ENCODE peak calls at places on chromosomes 2 and 18, in four cellular contexts. K, F, H and Q are unnamed samples. For H3K27me3 and H3K4me1, the result is how much of the 10 kb centered on the place peaks cover.

GRCh38 chr2:33134086-33134763 is 187.5 kb downstream of the LTBP1 start:
- DNase-seq in K (peak), F (no peak), H (peak), Q (no peak)

GRCh38 chr18:54181856-54182612 is 42.4 kb downstream of the MBD2 start:
- DNase-seq in K (no peak), F (no peak), H (peak), Q (no peak)

GRCh38 chr2:6865346-6866238 is at the start of gene CMPK2:
- DNase-seq in K (peak), F (peak), H (peak), Q (peak)

GRCh38 chr18:33720133-33720532 is 142.1 kb downstream of the ASXL3 start:
- DNase-seq in K (no peak), F (no peak), H (peak), Q (no peak)

GRCh38 chr2:9675369-9676351 is 44.9 kb upstream of the YWHAQ start:
- DNase-seq in K (no peak), F (no peak), H (peak), Q (no peak)

GRCh38 chr2:2025803-2026202 is 281.5 kb upstream of the PXDN start:
- DNase-seq in K (no peak), F (no peak), H (no peak), Q (no peak)

GRCh38 chr2:97748397-97748796 is 35.0 kb downstream of the ZAP70 start:
- DNase-seq in K (peak), F (peak), H (no peak), Q (peak)

GRCh38 chr18:32956591-32957310 is 183.9 kb upstream of the KLHL14 start:
- DNase-seq in K (no peak), F (no peak), H (peak), Q (no peak)

GRCh38 chr2:175251425-175252041 is 70.0 kb upstream of the ATP5MC3 start:
- DNase-seq in K (no peak), F (no peak), H (peak), Q (peak)

GRCh38 chr2:8121826-8122505 is 559.9 kb upstream of the ID2 start:
- DNase-seq in K (no peak), F (no peak), H (no peak), Q (no peak)

GRCh38 chr2:241734467-241735208 is at the start of gene D2HGDH:
- DNase-seq in K (peak), F (peak), H (peak), Q (peak)

GRCh38 chr18:76131738-76132137 is 363.3 kb downstream of the ZNF516 start:
- DNase-seq in K (no peak), F (no peak), H (peak), Q (no peak)

GRCh38 chr2:23399674-23400261 is 14.8 kb downstream of the KLHL29 start:
- DNase-seq in K (no peak), F (no peak), H (no peak), Q (no peak)

GRCh38 chr18:54134053-54134452 is 90.4 kb downstream of the MBD2 start:
- DNase-seq in K (no peak), F (no peak), H (no peak), Q (no peak)

GRCh38 chr2:132901661-132902060 is 231.7 kb upstream of the LYPD1 start:
- DNase-seq in K (no peak), F (no peak), H (no peak), Q (no peak)

GRCh38 chr18:12121175-12122095 is 27.8 kb downstream of the ANKRD62 start:
- DNase-seq in K (no peak), F (no peak), H (no peak), Q (no peak)

GRCh38 chr2:199303814-199304213 is 153.9 kb downstream of the SATB2 start:
- DNase-seq in K (no peak), F (no peak), H (peak), Q (no peak)

GRCh38 chr2:191264647-191265079 is 19.5 kb downstream of the MYO1B start:
- DNase-seq in K (no peak), F (no peak), H (peak), Q (no peak)

GRCh38 chr2:239729681-239730566 is 295.2 kb downstream of the NDUFA10 start:
- DNase-seq in K (no peak), F (no peak), H (no peak), Q (no peak)

GRCh38 chr2:203437516-203437915 is 97.6 kb downstream of the RAPH1 start:
- DNase-seq in K (no peak), F (no peak), H (no peak), Q (no peak)

GRCh38 chr2:23900927-23901322 is 26.0 kb downstream of the ATAD2B start:
- DNase-seq in K (peak), F (no peak), H (peak), Q (peak)

GRCh38 chr2:218870984-218871344 is 9.7 kb upstream of the WNT10A start:
- DNase-seq in K (peak), F (no peak), H (no peak), Q (no peak)
- H3K27me3 ChIP-seq in K (half or more), F (under half), H (half or more), Q (under half)

GRCh38 chr2:104641801-104642200 is 212.1 kb upstream of the POU3F3 start:
- DNase-seq in K (no peak), F (no peak), H (peak), Q (no peak)
- H3K4me3 ChIP-seq in K (no peak), F (no peak), H (no peak), Q (no peak)

GRCh38 chr2:43074592-43075053 is 151.8 kb downstream of the ZFP36L2 start:
- DNase-seq in K (no peak), F (no peak), H (no peak), Q (no peak)
- H3K4me1 ChIP-seq in K (under half), F (under half), H (half or more), Q (under half)

DNA sequence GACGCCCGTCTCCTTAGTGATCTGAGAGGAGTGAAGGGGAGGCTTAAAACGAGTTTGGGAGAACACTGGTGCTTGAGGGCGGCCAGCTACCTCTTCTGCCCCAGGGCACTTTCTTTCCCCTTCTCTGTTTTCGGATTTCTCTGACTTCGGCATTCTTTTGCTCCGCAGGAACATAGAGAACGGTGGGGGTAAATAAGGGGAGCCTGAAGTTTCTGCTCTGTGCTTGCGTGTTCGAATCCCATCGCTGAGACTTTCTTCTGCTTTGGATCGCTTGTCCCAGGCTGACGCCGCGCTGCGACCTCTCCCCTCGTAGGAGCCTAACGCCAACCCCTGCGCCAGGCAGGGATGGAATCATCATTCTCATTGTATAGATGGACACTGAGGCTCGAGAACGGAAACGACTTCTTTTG is 3.0 kb upstream of the DLX2 start:
- DNase-seq in K (no peak), F (no peak), H (no peak), Q (no peak)
- H3K27me3 ChIP-seq in K (half or more), F (half or more), H (under half), Q (half or more)

GRCh38 chr2:218995972-218996644 is 2.9 kb upstream of the CRYBA2 start:
- DNase-seq in K (peak), F (peak), H (peak), Q (peak)
- H3K4me3 ChIP-seq in K (no peak), F (no peak), H (no peak), Q (peak)

GRCh38 chr2:70047406-70048033 is 39.8 kb upstream of the PCBP1 start:
- DNase-seq in K (no peak), F (no peak), H (no peak), Q (no peak)
- H3K4me1 ChIP-seq in K (under half), F (under half), H (under half), Q (under half)

DNA sequence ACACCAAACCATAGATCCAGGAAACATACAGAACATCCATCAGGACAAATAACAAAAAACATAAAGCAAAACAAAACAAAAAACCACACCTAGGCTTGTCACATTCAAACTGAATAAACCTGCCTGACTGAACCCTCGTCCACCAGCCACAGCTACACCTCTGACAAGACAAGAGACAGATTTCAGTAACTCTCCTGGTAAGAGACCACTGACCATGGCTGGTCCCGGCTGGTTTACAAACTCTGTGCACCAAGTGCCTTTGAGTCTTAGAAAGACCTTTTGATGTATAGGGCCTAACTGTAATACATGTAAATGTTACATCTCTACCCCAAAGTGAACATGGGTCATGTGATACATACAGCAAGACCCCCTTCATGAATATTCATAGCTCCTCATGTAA is 4.8 kb upstream of the SLC66A2 start:
- DNase-seq in K (peak), F (no peak), H (no peak), Q (no peak)
- H3K27me3 ChIP-seq in K (under half), F (under half), H (under half), Q (under half)

GRCh38 chr2:238107525-238108422 is 7.6 kb downstream of the ESPNL start:
- DNase-seq in K (peak), F (no peak), H (no peak), Q (peak)

GRCh38 chr2:238106339-238106697 is 6.2 kb downstream of the ESPNL start:
- DNase-seq in K (peak), F (no peak), H (no peak), Q (no peak)

GRCh38 chr2:238105506-238106338 is 5.6 kb downstream of the ESPNL start:
- DNase-seq in K (peak), F (no peak), H (no peak), Q (no peak)

GRCh38 chr2:238108423-238109201 is 8.5 kb downstream of the ESPNL start:
- DNase-seq in K (peak), F (no peak), H (no peak), Q (no peak)

GRCh38 chr2:238106698-238107524 is 6.8 kb downstream of the ESPNL start:
- DNase-seq in K (peak), F (no peak), H (no peak), Q (no peak)
- H3K4me3 ChIP-seq in K (no peak), F (no peak), H (no peak), Q (no peak)

GRCh38 chr2:55097462-55098410 is 47.5 kb upstream of the RTN4 start:
- DNase-seq in K (no peak), F (no peak), H (peak), Q (peak)
- H3K4me1 ChIP-seq in K (under half), F (under half), H (under half), Q (under half)

DNA sequence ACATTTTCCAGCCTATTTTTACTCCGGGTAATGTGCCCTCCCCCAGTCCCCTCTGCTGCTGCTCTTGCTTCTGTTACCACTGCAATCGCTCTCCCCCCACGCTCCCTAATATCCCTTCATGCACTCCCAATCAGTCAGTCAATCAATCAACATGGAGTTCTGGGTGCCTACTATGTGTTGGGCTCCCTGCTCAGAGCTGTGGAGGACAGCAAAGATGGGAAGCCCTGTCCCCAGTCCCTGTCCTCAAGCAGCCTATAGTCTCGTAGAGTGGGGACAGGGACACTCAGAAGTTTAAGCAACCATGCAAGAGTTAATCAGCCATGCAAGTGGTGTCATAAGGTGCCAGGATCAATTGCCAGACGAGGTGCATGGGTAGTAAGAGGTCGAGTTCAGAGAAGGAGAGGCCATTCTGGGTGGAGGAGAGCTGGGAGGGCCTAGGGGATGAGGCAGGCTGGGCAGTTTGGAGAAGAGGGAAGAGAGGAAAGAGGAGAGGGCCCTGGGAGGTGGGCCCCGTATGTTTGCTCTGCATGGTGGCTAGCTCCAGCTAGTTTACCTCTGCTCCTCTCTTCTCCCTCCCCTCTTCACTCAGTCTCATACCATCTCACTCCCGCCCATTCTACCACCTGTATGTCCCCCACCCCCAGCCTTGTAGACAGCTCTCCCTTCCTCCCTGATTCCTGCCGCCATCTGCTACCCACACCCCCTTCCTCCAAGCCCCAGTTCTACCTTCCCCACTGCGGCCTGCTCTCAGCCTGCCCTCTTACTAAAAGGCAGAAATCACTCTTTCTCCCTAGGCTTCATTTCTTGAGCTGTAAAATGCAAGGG is 3.9 kb downstream of the ASIC4 start:
- DNase-seq in K (no peak), F (no peak), H (no peak), Q (no peak)
- H3K27me3 ChIP-seq in K (half or more), F (under half), H (under half), Q (under half)